ENCODE peak calls at places on chromosomes 4 and X, in four cellular contexts. T is upper lobe of right lung; P is activated naive CD4-positive, alpha-beta T cell; S is ACHN. I is an unnamed sample.

GRCh38 chr4:647481-647880 is 22.1 kb downstream of the PDE6B start:
- DNase-seq in T (no peak), P (no peak), S (no peak), I (no peak)

GRCh38 chr4:2277956-2278355 is 16.0 kb upstream of the MXD4 start:
- DNase-seq in T (no peak), P (no peak), S (no peak), I (no peak)

GRCh38 chrX:104659037-104659744 is 93.2 kb downstream of the IL1RAPL2 start:
- DNase-seq in T (no peak), P (no peak), S (no peak), I (no peak)

GRCh38 chr4:84503495-84504437 is 4.7 kb upstream of the NKX6-1 start:
- DNase-seq in T (no peak), P (no peak), S (peak), I (peak)

GRCh38 chr4:2290974-2291704 is 29.2 kb upstream of the MXD4 start:
- DNase-seq in T (peak), P (peak), S (no peak), I (peak)

GRCh38 chrX:34918856-34919255 is 23.7 kb upstream of the FAM47B start:
- DNase-seq in T (no peak), P (no peak), S (peak), I (no peak)

GRCh38 chrX:27555514-27555913 is 34.6 kb upstream of the DCAF8L2 start:
- DNase-seq in T (no peak), P (no peak), S (peak), I (no peak)

GRCh38 chr4:22363071-22363470 is 152.8 kb downstream of the ADGRA3 start:
- DNase-seq in T (no peak), P (no peak), S (no peak), I (no peak)

GRCh38 chrX:150475466-150475865 is 93.0 kb upstream of the MTM1 start:
- DNase-seq in T (no peak), P (no peak), S (no peak), I (no peak)

GRCh38 chrX:96006281-96006680 is 678.4 kb upstream of the DIAPH2 start:
- DNase-seq in T (no peak), P (no peak), S (no peak), I (no peak)

GRCh38 chrX:12330841-12331240 is 192.6 kb downstream of the FRMPD4 start:
- DNase-seq in T (no peak), P (no peak), S (no peak), I (no peak)

GRCh38 chr4:110332483-110332882 is 134.1 kb upstream of the ELOVL6 start:
- DNase-seq in T (no peak), P (no peak), S (no peak), I (no peak)

GRCh38 chr4:121155893-121156292 is 8.2 kb downstream of the TNIP3 start:
- DNase-seq in T (no peak), P (no peak), S (peak), I (no peak)

I was measured in KG1.